ENCODE peak calls at places on chromosome 20, in four cellular contexts. Q is dorsolateral prefrontal cortex; J is CD4-positive, alpha-beta T cell; L is tibial artery. U is an unnamed sample.

GRCh38 chr20:2817891-2818595 is 1.9 kb downstream of the TMEM239 start:
- DNase-seq in Q (no peak), J (no peak), L (peak; percentile 32), U (no peak)

GRCh38 chr20:13554706-13555105 is 84.0 kb downstream of the TASP1 start:
- DNase-seq in Q (no peak), J (no peak), L (no peak), U (no peak)

GRCh38 chr20:31721408-31722332 is 998 bp downstream of the BCL2L1 start:
- DNase-seq in Q (peak; percentile 53), J (no peak), L (peak; percentile 75), U (no peak)

GRCh38 chr20:4195499-4195898 is 180.1 kb upstream of the RNF24 start:
- DNase-seq in Q (peak; percentile 56), J (no peak), L (no peak), U (no peak)

GRCh38 chr20:58342104-58342945 is 32.8 kb downstream of the RAB22A start:
- DNase-seq in Q (no peak), J (no peak), L (no peak), U (no peak)

GRCh38 chr20:3312940-3313656 is 74.1 kb upstream of the SLC4A11 start:
- DNase-seq in Q (no peak), J (no peak), L (no peak), U (peak; percentile 89)

GRCh38 chr20:41956316-41957050 is 338.3 kb upstream of the CHD6 start:
- DNase-seq in Q (no peak), J (no peak), L (no peak), U (peak; percentile 17)

GRCh38 chr20:5569021-5569420 is 181.2 kb upstream of the SHLD1 start:
- DNase-seq in Q (no peak), J (peak; percentile 26), L (no peak), U (peak; percentile 58)

GRCh38 chr20:14441201-14441600 is 103.8 kb upstream of the FLRT3 start:
- DNase-seq in Q (no peak), J (no peak), L (no peak), U (peak; percentile 42)

GRCh38 chr20:33828326-33828834 is 17.2 kb downstream of the CHMP4B start:
- DNase-seq in Q (no peak), J (no peak), L (peak; percentile 71), U (no peak)

GRCh38 chr20:44098657-44099056 is 88.3 kb downstream of the JPH2 start:
- DNase-seq in Q (no peak), J (no peak), L (no peak), U (no peak)

GRCh38 chr20:51021067-51022025 is 1.6 kb downstream of the KCNG1 start:
- DNase-seq in Q (no peak), J (no peak), L (no peak), U (no peak)

GRCh38 chr20:42041000-42041565 is 422.9 kb upstream of the CHD6 start:
- DNase-seq in Q (no peak), J (no peak), L (no peak), U (no peak)

GRCh38 chr20:37233471-37234253 is 28.0 kb downstream of the GHRH start:
- DNase-seq in Q (no peak), J (no peak), L (no peak), U (no peak)

GRCh38 chr20:63957004-63957689 is 931 bp upstream of the UCKL1 start:
- DNase-seq in Q (peak; percentile 70), J (peak; percentile 60), L (peak; percentile 88), U (peak; percentile 78)

GRCh38 chr20:55514498-55514897 is 490.8 kb downstream of the CBLN4 start:
- DNase-seq in Q (no peak), J (no peak), L (no peak), U (no peak)

GRCh38 chr20:37278966-37279590 is 10.4 kb upstream of the MANBAL start:
- DNase-seq in Q (peak; percentile 11), J (no peak), L (no peak), U (no peak)

GRCh38 chr20:13034936-13035335 is 26.2 kb downstream of the SPTLC3 start:
- DNase-seq in Q (no peak), J (no peak), L (no peak), U (no peak)

GRCh38 chr20:37349517-37350491 is 3.9 kb downstream of the SRC start:
- DNase-seq in Q (no peak), J (no peak), L (peak; percentile 80), U (peak; percentile 86)

GRCh38 chr20:15642676-15643075 is 930.6 kb downstream of the KIF16B start:
- DNase-seq in Q (no peak), J (no peak), L (peak; percentile 65), U (no peak)

GRCh38 chr20:38321959-38322598 is 18.1 kb downstream of the BPI start:
- DNase-seq in Q (no peak), J (no peak), L (no peak), U (peak; percentile 45)

GRCh38 chr20:31751126-31751525 is 12.0 kb downstream of the TPX2 start:
- DNase-seq in Q (no peak), J (no peak), L (no peak), U (no peak)

GRCh38 chr20:3818155-3819151 is 1.9 kb upstream of the AP5S1 start:
- DNase-seq in Q (no peak), J (no peak), L (no peak), U (peak; percentile 73)

GRCh38 chr20:38151455-38151854 is 13.6 kb downstream of the TGM2 start:
- DNase-seq in Q (no peak), J (no peak), L (no peak), U (no peak)

GRCh38 chr20:54093423-54094267 is 23.3 kb upstream of the BCAS1 start:
- DNase-seq in Q (no peak), J (no peak), L (no peak), U (no peak)

GRCh38 chr20:62217913-62218773 is 1.9 kb downstream of the HRH3 start:
- DNase-seq in Q (no peak), J (no peak), L (no peak), U (no peak)
- H3K27me3 ChIP-seq in Q (no peaks in the 10 kb centered on the region), J (peaks cover 49% of the 10 kb centered on the region), L (no peaks in the 10 kb centered on the region), U (peaks cover 65% of the 10 kb centered on the region)

DNA sequence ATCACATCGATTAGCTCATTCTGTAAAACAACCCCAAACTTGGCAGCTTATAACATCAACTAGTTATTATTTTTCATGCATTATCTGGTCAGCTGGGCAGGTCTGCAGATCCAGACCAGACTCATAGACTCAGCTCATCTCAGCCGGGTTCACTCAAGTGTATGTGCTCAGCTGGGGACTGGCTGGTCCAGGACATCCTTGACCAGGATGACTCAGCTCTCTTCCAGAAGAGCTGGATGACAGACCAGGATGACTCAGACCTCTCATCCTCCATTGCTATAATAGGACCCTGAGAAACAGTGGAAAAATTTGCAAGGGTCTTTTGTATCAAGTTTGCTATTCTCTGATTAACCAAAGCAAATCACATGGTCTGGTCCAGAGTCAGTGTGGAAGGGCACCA is 312.5 kb upstream of the PLCB4 start:
- DNase-seq in Q (peak; percentile 55), J (no peak), L (no peak), U (no peak)
- H3K27ac ChIP-seq in Q (peak overlapping the region; percentile 19), J (no peak overlapping the region), L (no peak overlapping the region), U (no peak overlapping the region)

DNA sequence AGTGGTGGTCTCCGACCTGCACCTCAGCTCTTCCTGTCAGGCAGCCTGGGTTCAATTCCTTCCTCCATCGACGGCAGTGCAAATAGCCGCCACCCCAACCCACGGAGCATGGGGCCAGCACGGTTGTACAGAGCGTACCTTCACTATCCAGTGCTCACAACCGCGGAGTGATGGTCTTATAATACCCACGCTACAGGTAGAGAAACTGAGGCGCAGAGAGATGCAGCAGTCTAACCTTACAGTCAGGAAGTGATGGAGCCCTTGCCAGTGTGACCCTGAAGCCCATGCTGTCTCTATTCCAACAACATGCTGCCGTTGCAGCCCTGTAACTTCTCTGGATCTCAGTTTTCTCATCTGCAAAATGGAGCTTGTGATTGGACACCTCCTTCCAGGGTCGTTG is 11.0 kb downstream of the SCRT2 start:
- DNase-seq in Q (no peak), J (no peak), L (no peak), U (no peak)
- H3K27me3 ChIP-seq in Q (peaks cover 5% of the 10 kb centered on the region), J (peaks cover 78% of the 10 kb centered on the region), L (no peaks in the 10 kb centered on the region), U (peaks cover 26% of the 10 kb centered on the region)

GRCh38 chr20:23304616-23305015 is 46.0 kb upstream of the NXT1 start:
- DNase-seq in Q (no peak), J (no peak), L (no peak), U (no peak)
- H3K27ac ChIP-seq in Q (no peak overlapping the region), J (no peak overlapping the region), L (no peak overlapping the region), U (no peak overlapping the region)

DNA sequence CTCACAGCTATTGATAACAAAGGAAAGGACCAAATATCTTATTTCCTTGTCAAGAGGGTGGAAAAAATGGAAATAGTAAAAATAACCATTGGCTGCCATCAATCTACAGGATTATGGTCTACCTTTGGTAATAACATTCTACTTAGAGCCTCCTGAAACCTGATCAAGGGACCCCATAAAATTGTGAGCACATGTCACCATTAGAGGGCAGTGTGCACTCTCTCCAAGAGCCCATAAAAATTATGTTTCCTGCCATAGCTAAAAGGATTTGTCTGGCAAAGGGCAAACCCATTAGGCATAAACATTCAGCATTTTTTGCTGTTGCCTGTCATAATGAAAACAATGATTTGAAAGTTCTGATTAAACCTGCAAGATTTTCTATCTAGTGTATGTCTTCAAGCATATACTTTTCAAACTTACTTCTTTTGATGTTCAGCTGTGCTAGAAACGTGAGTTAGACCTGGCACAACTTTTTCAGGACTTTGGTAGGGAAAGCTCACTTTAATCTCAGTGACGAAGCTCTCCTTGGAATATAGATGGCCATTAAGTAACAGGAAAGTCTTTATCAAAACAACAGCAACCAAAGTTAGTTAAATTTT is 120.7 kb upstream of the ZFP64 start:
- DNase-seq in Q (no peak), J (peak; percentile 47), L (no peak), U (peak; percentile 41)
- H3K27me3 ChIP-seq in Q (no peaks in the 10 kb centered on the region), J (no peaks in the 10 kb centered on the region), L (no peaks in the 10 kb centered on the region), U (no peaks in the 10 kb centered on the region)

DNA sequence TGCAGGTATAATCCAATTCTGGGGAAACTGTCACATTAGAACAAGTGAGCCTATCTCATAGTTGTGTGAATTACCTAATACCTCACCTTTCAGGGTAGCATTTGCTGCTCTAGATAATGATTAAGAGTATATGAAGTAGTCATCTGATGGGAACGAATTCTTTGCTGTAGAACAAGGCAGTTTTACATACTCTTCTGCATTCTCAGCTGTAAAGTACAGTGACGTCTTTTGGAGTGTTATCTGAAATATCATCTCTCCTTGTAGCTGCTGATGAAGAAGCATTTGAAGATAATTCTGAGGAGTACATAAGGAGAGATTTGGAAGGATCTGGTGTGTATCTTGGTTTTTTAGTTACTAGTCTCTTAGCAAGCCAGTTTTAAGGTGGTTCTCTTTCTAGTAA is 28.4 kb downstream of the CSE1L start:
- DNase-seq in Q (no peak), J (no peak), L (no peak), U (no peak)
- H3K27ac ChIP-seq in Q (no peak overlapping the region), J (no peak overlapping the region), L (no peak overlapping the region), U (no peak overlapping the region)

DNA sequence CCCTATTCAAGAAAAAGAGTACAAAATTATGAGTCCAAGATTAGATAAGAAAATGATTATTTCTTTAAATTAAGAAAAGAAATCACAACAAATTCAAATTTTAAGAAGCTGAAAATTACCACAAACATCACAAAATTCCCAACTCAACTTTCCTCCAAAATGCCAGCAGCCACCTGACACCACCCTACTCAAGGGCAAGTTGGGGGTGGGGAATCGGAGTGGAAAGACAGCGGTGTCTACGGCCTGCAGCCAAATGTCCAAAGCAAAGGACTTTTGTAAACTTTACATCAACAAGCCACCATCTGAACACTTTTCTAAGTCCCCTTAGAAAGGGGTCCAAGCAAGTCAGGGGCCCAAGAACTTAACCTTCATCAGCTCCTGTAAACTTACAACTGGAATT is 1.6 kb upstream of the EYA2 start:
- DNase-seq in Q (no peak), J (no peak), L (no peak), U (no peak)
- H3K27me3 ChIP-seq in Q (no peaks in the 10 kb centered on the region), J (peaks cover 44% of the 10 kb centered on the region), L (no peaks in the 10 kb centered on the region), U (peaks cover 43% of the 10 kb centered on the region)